ENCODE peak calls at places on chromosomes 7 and 10, in five cellular contexts. N is K562, T is HepG2, Q is GM12878, V is H1. C is an unnamed sample. For H3K27me3, the result is how much of the 10 kb centered on the place peaks cover.

GRCh38 chr7:107277331-107277730 is 108.5 kb downstream of the HBP1 start:
- DNase-seq in V (no peak), Q (no peak), N (no peak), T (no peak), C (no peak)

GRCh38 chr10:110837418-110838120 is 34.2 kb upstream of the PDCD4 start:
- DNase-seq in N (no peak), Q (no peak), T (peak), V (no peak), C (no peak)

GRCh38 chr7:42143605-42144252 is 93.3 kb downstream of the GLI3 start:
- DNase-seq in T (no peak), V (no peak), N (no peak), Q (no peak), C (no peak)

GRCh38 chr10:97851341-97852001 is 1.8 kb downstream of the GOLGA7B start:
- DNase-seq in T (no peak), N (no peak), V (no peak), Q (no peak), C (no peak)

GRCh38 chr10:108327706-108328105 is 1163.2 kb upstream of the SORCS1 start:
- DNase-seq in T (no peak), Q (no peak), N (no peak), V (no peak), C (no peak)

GRCh38 chr7:149245244-149245643 is 5.8 kb downstream of the ZNF212 start:
- DNase-seq in Q (no peak), V (no peak), T (no peak), N (no peak), C (no peak)

GRCh38 chr10:4390219-4390618 is 435.8 kb upstream of the AKR1E2 start:
- DNase-seq in T (no peak), V (no peak), N (no peak), Q (no peak), C (no peak)

GRCh38 chr10:114151486-114151885 is 22.5 kb downstream of the CCDC186 start:
- DNase-seq in Q (no peak), V (no peak), T (peak), N (no peak), C (no peak)

GRCh38 chr10:132918264-132918616 is 24.1 kb downstream of the CFAP46 start:
- DNase-seq in T (no peak), N (no peak), V (no peak), Q (no peak), C (no peak)

DNA sequence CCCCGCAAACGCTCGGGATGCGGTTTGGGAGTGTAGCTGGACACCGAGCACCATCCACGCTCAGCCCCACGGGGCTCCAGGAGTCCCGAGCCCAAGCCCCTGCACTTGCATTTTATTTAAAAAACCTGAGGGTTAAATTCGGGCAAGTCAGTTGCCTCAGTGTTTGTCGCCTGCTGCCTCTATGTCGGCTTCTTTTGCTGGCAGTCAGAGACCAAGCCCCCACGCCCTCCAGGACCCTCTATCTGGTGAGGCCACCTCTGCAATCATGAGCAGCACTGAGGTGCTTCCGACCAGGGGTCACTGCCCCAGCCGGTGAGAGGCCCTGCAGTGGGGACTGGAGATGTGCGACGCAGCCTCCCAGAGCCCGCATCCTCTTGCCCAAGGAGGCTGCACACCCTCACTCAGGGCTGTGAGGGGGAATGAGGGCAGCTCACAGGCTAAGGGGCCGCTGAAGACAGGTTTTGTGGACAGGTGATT is 13.3 kb upstream of the ZNF273 start:
- DNase-seq in N (no peak), Q (no peak), T (no peak), V (peak), C (peak)
- H3K4me3 ChIP-seq in N (no peak), Q (no peak), T (peak), V (peak), C (no peak)

GRCh38 chr7:1129431-1129830 is 30.6 kb downstream of the ZFAND2A start:
- DNase-seq in N (no peak), Q (no peak), V (no peak), T (no peak), C (no peak)

GRCh38 chr7:1125603-1125969 is 34.4 kb downstream of the ZFAND2A start:
- DNase-seq in V (no peak), Q (no peak), T (no peak), N (no peak), C (no peak)

GRCh38 chr7:1124164-1124563 is 35.8 kb downstream of the ZFAND2A start:
- DNase-seq in Q (no peak), T (no peak), N (no peak), V (no peak), C (no peak)

GRCh38 chr7:1124816-1125602 is 35.0 kb downstream of the ZFAND2A start:
- DNase-seq in V (no peak), N (no peak), Q (no peak), T (no peak), C (no peak)

GRCh38 chr7:1127001-1127400 is 33.0 kb downstream of the ZFAND2A start:
- DNase-seq in Q (no peak), V (no peak), N (no peak), T (no peak), C (peak)
- H3K27me3 ChIP-seq in Q (under half), V (under half), N (under half), T (under half), C (under half)

DNA sequence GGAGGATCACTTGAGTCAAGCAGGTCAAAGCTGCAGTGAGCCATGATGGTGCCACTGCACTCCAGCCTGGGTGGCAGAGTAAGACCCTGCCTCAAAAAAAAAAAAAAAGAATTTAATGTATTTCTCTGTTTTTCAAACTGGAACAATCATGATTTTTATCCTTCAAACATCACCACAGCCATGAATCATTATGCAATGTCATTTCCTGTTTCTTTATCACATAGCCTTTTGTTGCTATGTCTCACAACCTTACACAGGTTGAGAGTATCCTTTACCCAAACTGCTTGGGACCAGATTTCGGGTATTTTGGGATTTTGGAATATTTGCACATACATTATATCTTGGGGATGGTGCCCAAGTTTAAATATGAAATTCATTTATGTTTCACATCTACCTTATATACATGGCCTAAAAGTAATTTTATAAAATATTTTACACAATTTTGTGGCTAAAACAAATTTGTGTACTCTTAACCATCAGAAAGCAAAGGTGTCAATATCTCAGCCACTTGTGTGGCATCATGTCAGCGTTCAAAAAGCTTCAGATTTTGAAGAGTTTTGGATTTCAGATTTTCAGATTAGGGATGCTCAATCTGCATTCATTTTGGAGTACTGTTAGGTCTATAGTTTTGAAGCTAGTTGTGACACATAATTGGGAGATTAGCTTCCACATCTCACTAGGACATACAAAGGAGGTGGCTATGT is 8.2 kb downstream of the NT5C3A start:
- DNase-seq in N (peak), V (no peak), Q (no peak), T (no peak), C (no peak)
- TF ChIP-seq TAF1 in N (no peak), V (no peak), Q (no peak), T (no peak), C (no peak)

GRCh38 chr7:11779864-11780263 is 52.1 kb downstream of the THSD7A start:
- DNase-seq in N (no peak), V (no peak), T (no peak), Q (no peak), C (peak)

GRCh38 chr7:11775401-11775800 is 56.6 kb downstream of the THSD7A start:
- DNase-seq in N (no peak), Q (no peak), T (no peak), V (no peak), C (no peak)

GRCh38 chr7:11780267-11780666 is 51.7 kb downstream of the THSD7A start:
- DNase-seq in T (no peak), Q (no peak), V (no peak), N (no peak), C (peak)

DNA sequence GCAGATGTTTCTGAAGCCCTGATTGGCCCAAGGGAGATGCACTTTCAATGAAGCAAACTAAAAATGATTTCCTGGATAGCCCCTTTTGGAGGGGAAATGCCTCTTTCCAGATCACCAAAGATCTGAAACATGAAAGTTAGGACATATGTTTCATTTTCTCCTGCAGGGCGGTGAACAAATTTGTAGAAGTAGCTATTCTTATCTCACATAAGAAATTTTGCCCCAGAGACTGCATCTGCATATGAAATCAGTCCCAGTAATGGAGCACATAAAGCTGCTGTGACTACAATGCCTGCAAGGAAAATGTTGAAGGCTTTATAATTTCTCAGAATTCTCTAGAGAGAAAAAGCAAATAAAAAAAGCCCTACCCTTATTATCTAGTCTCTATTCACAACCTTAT is 55.9 kb downstream of the THSD7A start:
- DNase-seq in N (no peak), V (no peak), T (no peak), Q (no peak), C (peak)
- H3K4me3 ChIP-seq in N (no peak), V (no peak), T (no peak), Q (no peak), C (no peak)